ENCODE peak calls at places on chromosomes 6 and 20, in six cellular contexts. Y is spleen, S is OCI-LY7, J is Peyer's patch, E is IMR-90, B is breast epithelium. Q is an unnamed sample.

GRCh38 chr20:61895016-61895415 is 170.7 kb downstream of the TAF4 start:
- DNase-seq in Y (peak; percentile 73), S (no peak), J (no peak), E (no peak), B (no peak), Q (no peak)

GRCh38 chr6:10451828-10452509 is 37.1 kb upstream of the TFAP2A start:
- DNase-seq in Y (no peak), S (no peak), J (no peak), E (peak; percentile 50), B (peak; percentile 89), Q (no peak)

GRCh38 chr6:116764557-116764960 is 960 bp downstream of the FAM162B start:
- DNase-seq in Y (no peak), S (no peak), J (no peak), E (peak; percentile 9), B (no peak), Q (no peak)

GRCh38 chr6:11486959-11487358 is 50.6 kb upstream of the TMEM170B start:
- DNase-seq in Y (no peak), S (no peak), J (no peak), E (no peak), B (no peak), Q (no peak)

GRCh38 chr20:11247059-11247630 is 573.3 kb upstream of the JAG1 start:
- DNase-seq in Y (no peak), S (no peak), J (no peak), E (no peak), B (no peak), Q (no peak)

GRCh38 chr6:34284563-34285545 is 36.0 kb upstream of the SMIM29 start:
- DNase-seq in Y (peak; percentile 88), S (peak; percentile 8), J (peak; percentile 55), E (peak; percentile 73), B (no peak), Q (no peak)

GRCh38 chr6:79234150-79235022 is at the start of gene HMGN3:
- DNase-seq in Y (peak; percentile 97), S (peak; percentile 94), J (peak; percentile 97), E (peak; percentile 91), B (peak; percentile 95), Q (peak; percentile 85)

GRCh38 chr6:108988291-108988690 is 106.4 kb downstream of the SESN1 start:
- DNase-seq in Y (no peak), S (no peak), J (no peak), E (no peak), B (no peak), Q (no peak)

GRCh38 chr6:42239736-42240375 is 22.2 kb upstream of the MRPS10 start:
- DNase-seq in Y (no peak), S (no peak), J (no peak), E (peak; percentile 53), B (no peak), Q (no peak)

GRCh38 chr6:32529697-32530429 is at the start of gene HLA-DRB5:
- DNase-seq in Y (peak; percentile 83), S (peak; percentile 59), J (peak; percentile 69), E (no peak), B (no peak), Q (peak; percentile 1)

GRCh38 chr6:141470810-141471209 is 661.9 kb upstream of the GJE1 start:
- DNase-seq in Y (no peak), S (no peak), J (no peak), E (no peak), B (no peak), Q (no peak)
- H3K27ac ChIP-seq in Y (no peak overlapping the region), S (no peak overlapping the region), J (no peak overlapping the region), E (no peak overlapping the region), B (no peak overlapping the region), Q (no peak overlapping the region)

GRCh38 chr20:5990946-5991345 is 40.5 kb downstream of the MCM8 start:
- DNase-seq in Y (no peak), S (no peak), J (no peak), E (no peak), B (no peak), Q (no peak)

GRCh38 chr20:5989539-5989938 is 39.1 kb downstream of the MCM8 start:
- DNase-seq in Y (no peak), S (no peak), J (no peak), E (no peak), B (no peak), Q (no peak)

GRCh38 chr20:5987383-5987782 is 36.9 kb downstream of the MCM8 start:
- DNase-seq in Y (no peak), S (no peak), J (no peak), E (no peak), B (no peak), Q (no peak)

GRCh38 chr20:5996765-5997164 is 46.3 kb downstream of the MCM8 start:
- DNase-seq in Y (no peak), S (peak; percentile 29), J (peak; percentile 50), E (no peak), B (no peak), Q (peak; percentile 42)

GRCh38 chr20:5991623-5992441 is 41.4 kb downstream of the MCM8 start:
- DNase-seq in Y (no peak), S (no peak), J (no peak), E (peak; percentile 61), B (no peak), Q (no peak)
- H3K27ac ChIP-seq in Y (no peak overlapping the region), S (no peak overlapping the region), J (no peak overlapping the region), E (no peak overlapping the region), B (no peak overlapping the region), Q (no peak overlapping the region)

GRCh38 chr6:90365565-90366219 is 69.0 kb upstream of the BACH2 start:
- DNase-seq in Y (no peak), S (no peak), J (no peak), E (no peak), B (no peak), Q (no peak)
- H3K27ac ChIP-seq in Y (no peak overlapping the region), S (no peak overlapping the region), J (no peak overlapping the region), E (no peak overlapping the region), B (no peak overlapping the region), Q (no peak overlapping the region)

DNA sequence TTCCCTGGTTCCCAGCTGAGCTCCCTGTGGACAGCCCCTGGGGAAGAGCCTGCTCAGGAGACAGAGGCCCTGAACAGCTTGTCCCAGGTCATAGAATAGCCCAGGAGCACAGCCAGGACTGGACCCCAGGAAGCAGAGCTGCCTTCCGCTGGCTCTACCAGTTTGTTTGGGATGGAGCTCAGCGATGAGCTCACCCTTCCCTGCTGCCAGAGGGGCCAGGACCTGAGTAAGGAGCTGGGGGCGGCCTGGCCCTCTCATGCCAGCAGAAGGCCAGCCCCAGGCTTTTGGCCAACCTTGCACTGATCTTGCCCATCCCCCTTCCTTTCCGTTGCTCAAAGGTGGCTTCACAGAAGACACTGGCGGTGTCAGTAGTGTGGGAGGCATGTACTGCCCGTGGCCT is 17.5 kb downstream of the MMP24OS start:
- DNase-seq in Y (no peak), S (no peak), J (no peak), E (no peak), B (peak; percentile 50), Q (no peak)
- H3K27ac ChIP-seq in Y (no peak overlapping the region), S (no peak overlapping the region), J (no peak overlapping the region), E (no peak overlapping the region), B (peak overlapping the region; percentile 69), Q (no peak overlapping the region)

DNA sequence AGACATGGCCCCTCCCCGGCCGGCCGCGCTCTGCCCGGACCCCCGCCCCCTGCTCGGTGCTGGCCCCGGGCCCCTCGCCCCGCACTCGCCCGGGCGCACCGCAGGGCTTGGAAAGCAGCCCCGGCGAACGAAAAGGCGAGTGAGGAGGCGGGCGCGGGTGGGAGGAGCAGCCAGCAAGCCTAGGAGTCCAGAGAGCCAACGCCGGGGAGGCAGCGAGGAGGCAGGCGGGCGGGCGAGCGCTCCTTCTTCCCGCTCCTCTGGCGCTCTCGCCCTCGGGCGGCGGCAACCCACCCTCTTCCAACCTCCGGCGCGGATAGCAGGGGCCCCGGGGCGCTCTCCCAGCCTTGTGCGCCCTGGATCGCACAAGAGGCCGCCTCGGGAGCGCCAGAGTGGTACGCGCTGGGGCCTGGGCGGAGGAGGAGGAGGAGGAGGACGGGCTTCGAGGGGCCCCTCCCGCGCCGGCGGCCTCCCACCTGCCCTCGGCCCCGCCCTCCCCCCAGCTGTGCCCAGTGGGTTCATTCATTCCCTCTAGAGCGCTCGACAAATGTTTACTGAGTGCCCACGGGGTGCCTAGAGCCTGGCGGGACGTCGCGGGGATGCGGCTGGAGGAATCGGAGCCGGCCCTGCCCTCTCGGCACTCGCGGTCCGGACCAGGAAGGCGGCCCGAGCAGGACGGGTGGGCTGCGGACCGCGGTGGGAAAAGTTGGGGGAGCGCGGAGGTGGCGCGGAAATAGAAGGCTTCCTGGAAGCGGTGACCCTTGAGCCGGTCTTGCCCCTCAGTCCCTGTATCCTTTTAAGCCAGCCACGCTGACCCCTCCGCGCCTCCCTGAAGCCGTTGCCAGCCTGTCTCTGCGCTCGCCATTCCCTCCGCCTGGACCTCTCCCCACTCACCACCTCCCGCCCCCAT is at the start of gene BMP7:
- DNase-seq in Y (no peak), S (peak; percentile 72), J (no peak), E (no peak), B (no peak), Q (no peak)
- H3K27ac ChIP-seq in Y (no peak within 1 kb of the TSS), S (peak within 1 kb of the TSS; percentile 56), J (no peak within 1 kb of the TSS), E (no peak within 1 kb of the TSS), B (peak within 1 kb of the TSS; percentile 0), Q (no peak within 1 kb of the TSS)

GRCh38 chr6:157323924-157324276 is 581 bp upstream of the TMEM242 start:
- DNase-seq in Y (peak; percentile 89), S (peak; percentile 65), J (peak; percentile 81), E (peak; percentile 81), B (peak; percentile 61), Q (no peak)
- H3K27ac ChIP-seq in Y (peak overlapping the region; percentile 94), S (no peak overlapping the region), J (peak overlapping the region; percentile 74), E (peak overlapping the region; percentile 84), B (peak overlapping the region; percentile 96), Q (peak overlapping the region; percentile 73)

GRCh38 chr20:47370850-47371782 is 14.6 kb upstream of the ZMYND8 start:
- DNase-seq in Y (peak; percentile 6), S (no peak), J (no peak), E (no peak), B (no peak), Q (no peak)
- H3K27ac ChIP-seq in Y (no peak overlapping the region), S (no peak overlapping the region), J (no peak overlapping the region), E (no peak overlapping the region), B (no peak overlapping the region), Q (no peak overlapping the region)

GRCh38 chr20:38763616-38764015 is 15.4 kb downstream of the ACTR5 start:
- DNase-seq in Y (no peak), S (no peak), J (no peak), E (no peak), B (no peak), Q (no peak)
- H3K27ac ChIP-seq in Y (no peak overlapping the region), S (no peak overlapping the region), J (no peak overlapping the region), E (no peak overlapping the region), B (no peak overlapping the region), Q (no peak overlapping the region)

GRCh38 chr6:89834884-89835792 is 5.5 kb downstream of the CASP8AP2 start:
- DNase-seq in Y (no peak), S (peak; percentile 45), J (peak; percentile 61), E (peak; percentile 41), B (no peak), Q (peak; percentile 63)
- H3K27ac ChIP-seq in Y (peak overlapping the region; percentile 74), S (peak overlapping the region; percentile 55), J (peak overlapping the region; percentile 1), E (no peak overlapping the region), B (no peak overlapping the region), Q (no peak overlapping the region)